ENCODE peak calls at places on chromosomes 2 and 18, in six cellular contexts. O is breast epithelium, L is Panc1, F is sigmoid colon, J is transverse colon, H is spleen. I is an unnamed sample. For H3K4me1, the result is how much of the 10 kb centered on the place peaks cover.

GRCh38 chr2:33047939-33048338 is 101.2 kb downstream of the LTBP1 start:
- DNase-seq in O (no peak), L (no peak), F (no peak), J (no peak), H (no peak), I (no peak)

GRCh38 chr2:24047703-24048033 is 477 bp upstream of the WDCP start:
- DNase-seq in L (no peak), J (no peak), H (no peak), O (no peak), F (no peak), I (no peak)

GRCh38 chr18:67232406-67232805 is 284.1 kb downstream of the DSEL start:
- DNase-seq in L (no peak), O (no peak), H (no peak), F (no peak), J (no peak), I (no peak)

GRCh38 chr2:29920631-29921559 is 491 bp downstream of the ALK start:
- DNase-seq in H (no peak), J (no peak), F (no peak), L (no peak), O (no peak), I (no peak)

GRCh38 chr2:23597687-23598086 is 212.7 kb downstream of the KLHL29 start:
- DNase-seq in H (peak), L (no peak), J (no peak), F (no peak), O (no peak), I (no peak)

GRCh38 chr2:158724803-158725271 is 70.3 kb upstream of the DAPL1 start:
- DNase-seq in F (no peak), L (no peak), O (peak), H (no peak), J (no peak), I (peak)

GRCh38 chr2:9653485-9654271 is 22.9 kb upstream of the YWHAQ start:
- DNase-seq in H (no peak), O (no peak), J (no peak), F (no peak), L (no peak), I (no peak)

GRCh38 chr2:191866675-191867506 is 20.0 kb upstream of the CAVIN2 start:
- DNase-seq in H (no peak), F (peak), J (no peak), O (no peak), L (peak), I (no peak)

GRCh38 chr2:185188656-185189055 is 549.9 kb upstream of the FSIP2 start:
- DNase-seq in F (no peak), O (no peak), J (no peak), L (no peak), H (no peak), I (no peak)

GRCh38 chr18:2903006-2903405 is 56.2 kb downstream of the EMILIN2 start:
- DNase-seq in L (no peak), F (peak), J (peak), H (no peak), O (no peak), I (no peak)

GRCh38 chr18:47898055-47898454 is 32.4 kb downstream of the SMAD2 start:
- DNase-seq in J (no peak), L (no peak), F (no peak), H (no peak), O (no peak), I (no peak)

GRCh38 chr2:105140237-105140568 is 101.3 kb upstream of the GPR45 start:
- DNase-seq in F (no peak), L (no peak), O (no peak), J (no peak), H (no peak), I (no peak)

GRCh38 chr2:234679766-234680687 is 183.1 kb upstream of the ARL4C start:
- DNase-seq in O (no peak), L (peak), J (peak), F (peak), H (no peak), I (peak)

GRCh38 chr2:215960825-215961224 is 52.5 kb downstream of the MREG start:
- DNase-seq in L (no peak), O (no peak), F (no peak), J (no peak), H (no peak), I (no peak)

DNA sequence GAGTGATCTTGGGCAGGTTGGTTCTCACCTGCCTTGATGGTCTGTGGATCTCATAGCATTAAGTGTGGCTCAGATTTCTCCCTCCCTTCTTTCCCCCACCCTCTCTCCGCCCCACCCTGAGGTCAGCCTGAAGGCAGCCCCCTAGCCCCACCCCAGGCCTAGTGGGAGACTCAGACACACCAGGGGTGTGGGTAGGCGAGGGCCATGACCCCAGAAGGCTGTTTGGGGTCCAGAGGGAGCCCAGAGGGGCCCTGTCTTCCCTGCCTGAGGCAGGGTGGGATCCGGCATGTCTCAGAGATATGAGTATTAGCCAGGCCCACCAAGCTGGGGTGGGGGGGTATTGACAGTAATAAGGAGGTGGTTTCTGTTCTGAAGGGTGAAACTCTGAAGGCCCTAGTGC is 160.5 kb downstream of the GLI2 start:
- DNase-seq in H (no peak), F (peak), O (no peak), L (no peak), J (no peak), I (no peak)
- H3K4me1 ChIP-seq in H (under half), F (under half), O (under half), L (under half), J (under half), I (under half)

DNA sequence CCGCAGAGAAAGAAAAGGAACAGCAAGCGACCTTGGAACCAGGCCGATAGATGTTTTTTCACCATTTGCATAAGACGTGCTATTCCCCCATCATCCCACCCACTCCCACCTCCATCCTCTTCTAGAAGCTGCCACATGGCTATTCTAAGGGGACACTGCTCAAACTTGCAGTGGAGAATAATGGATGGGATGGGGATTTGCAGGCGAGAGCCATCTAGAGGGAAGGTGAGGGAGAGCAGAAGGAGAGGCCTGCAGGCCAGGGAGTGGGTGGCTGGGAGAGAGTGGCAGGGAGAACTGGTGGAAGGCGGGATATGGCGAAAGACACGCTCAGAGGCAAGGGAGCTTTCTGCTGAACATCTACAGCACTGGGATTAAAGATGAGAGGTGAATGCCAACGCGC is 84.9 kb downstream of the MAPK4 start:
- DNase-seq in J (no peak), O (no peak), L (no peak), H (no peak), F (no peak), I (no peak)
- TF ChIP-seq CTCF in J (peak), O (no peak), L (peak), H (no peak), F (no peak), I (no peak)

GRCh38 chr2:197010200-197011020 is 83.9 kb upstream of the PGAP1 start:
- DNase-seq in O (no peak), H (no peak), F (no peak), J (no peak), L (no peak), I (no peak)
- TF ChIP-seq POLR2AphosphoS5 in O (no peak), H (no peak), F (no peak), J (no peak), L (no peak), I (no peak)

GRCh38 chr2:127086800-127087737 is 19.9 kb downstream of the BIN1 start:
- DNase-seq in H (peak), L (no peak), O (peak), F (peak), J (peak), I (peak)
- H3K4me1 ChIP-seq in H (half or more), L (under half), O (under half), F (under half), J (under half), I (half or more)

GRCh38 chr2:88813612-88814011 is 122.1 kb downstream of the RPIA start:
- DNase-seq in F (no peak), J (no peak), O (no peak), L (no peak), H (no peak), I (no peak)
- TF ChIP-seq CTCF in F (no peak), J (no peak), O (no peak), L (no peak), H (no peak), I (no peak)

DNA sequence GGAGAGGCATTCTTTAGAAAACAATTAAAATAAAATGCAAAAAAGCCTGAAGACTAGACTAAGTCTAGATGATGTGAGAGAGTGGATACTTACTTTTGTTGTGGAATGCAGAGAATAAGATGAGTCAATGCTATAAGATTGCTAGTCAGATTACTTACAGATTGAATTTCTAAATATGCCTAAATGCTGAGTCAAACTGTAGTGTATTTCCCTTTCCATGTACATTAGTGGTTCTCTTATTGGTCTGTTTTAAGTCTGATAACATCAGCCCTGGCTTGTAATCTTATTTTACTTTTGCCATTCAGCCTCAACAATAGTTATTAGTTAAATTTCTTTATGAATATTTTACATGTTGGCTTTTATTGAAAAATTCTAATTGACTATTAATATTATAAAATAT is 702.7 kb downstream of the SOCS6 start:
- DNase-seq in J (no peak), O (no peak), H (no peak), L (no peak), F (no peak), I (no peak)
- TF ChIP-seq POLR2AphosphoS5 in J (no peak), O (no peak), H (no peak), L (no peak), F (no peak), I (no peak)

GRCh38 chr2:85326946-85327756 is 638 bp downstream of the TGOLN2 start:
- DNase-seq in J (peak), O (peak), H (peak), L (no peak), F (peak), I (peak)
- H3K4me1 ChIP-seq in J (half or more), O (under half), H (under half), L (under half), F (under half), I (half or more)

I was measured in stomach.